ENCODE peak calls at places on chromosomes 12 and 14, in four cellular contexts. H is NT2/D1, N is HCT116, A is K562. X is an unnamed sample.
A peak's percentile ranks its signal among the peaks of the same experiment; 100 is the strongest.

GRCh38 chr14:30283822-30284446 is 275.0 kb upstream of the G2E3 start:
- DNase-seq in H (peak; percentile 35), N (peak; percentile 19), A (peak; percentile 44), X (no peak)

GRCh38 chr14:101075801-101076413 is 172.4 kb upstream of the RTL1 start:
- DNase-seq in H (no peak), N (no peak), A (no peak), X (no peak)

GRCh38 chr14:70448633-70449032 is 3.3 kb upstream of the ADAM21 start:
- DNase-seq in H (no peak), N (no peak), A (no peak), X (no peak)

GRCh38 chr12:85036241-85036707 is at the start of the genes LRRIQ1 and TSPAN19:
- DNase-seq in H (peak; percentile 97), N (peak; percentile 70), A (no peak), X (peak; percentile 27)

GRCh38 chr14:89618309-89618708 is 201.3 kb upstream of the FOXN3 start:
- DNase-seq in H (no peak), N (no peak), A (no peak), X (no peak)

GRCh38 chr14:101328412-101329149 is 232.7 kb upstream of the DIO3 start:
- DNase-seq in H (no peak), N (no peak), A (no peak), X (no peak)

GRCh38 chr12:42372154-42372791 is 46.3 kb downstream of the PPHLN1 start:
- DNase-seq in H (peak; percentile 51), N (peak; percentile 42), A (peak; percentile 76), X (peak; percentile 49)

GRCh38 chr12:115257791-115258190 is 573.8 kb upstream of the TBX3 start:
- DNase-seq in H (no peak), N (no peak), A (no peak), X (no peak)

GRCh38 chr14:29442720-29443119 is 484.9 kb downstream of the PRKD1 start:
- DNase-seq in H (no peak), N (no peak), A (no peak), X (no peak)

GRCh38 chr12:71639341-71639760 is 24.3 kb downstream of the ZFC3H1 start:
- DNase-seq in H (no peak), N (no peak), A (peak; percentile 43), X (no peak)

GRCh38 chr12:1801285-1801975 is 18.9 kb upstream of the LRTM2 start:
- DNase-seq in H (no peak), N (no peak), A (no peak), X (no peak)

GRCh38 chr12:4027412-4027811 is 154.2 kb upstream of the PARP11 start:
- DNase-seq in H (no peak), N (no peak), A (no peak), X (no peak)

GRCh38 chr12:10027311-10028099 is 3.0 kb upstream of the CLEC9A start:
- DNase-seq in H (no peak), N (no peak), A (no peak), X (no peak)

GRCh38 chr12:15527201-15527782 is 205.0 kb downstream of the PTPRO start:
- DNase-seq in H (peak; percentile 42), N (peak; percentile 29), A (no peak), X (no peak)

GRCh38 chr12:102480401-102480800 is at the start of gene IGF1:
- DNase-seq in H (no peak), N (no peak), A (peak; percentile 73), X (no peak)

GRCh38 chr12:43292699-43293098 is 259.3 kb downstream of the ADAMTS20 start:
- DNase-seq in H (no peak), N (no peak), A (no peak), X (no peak)

GRCh38 chr14:31300883-31301282 is 93.3 kb upstream of the HECTD1 start:
- DNase-seq in H (no peak), N (no peak), A (no peak), X (no peak)

GRCh38 chr12:2354151-2354991 is 301.6 kb downstream of the CACNA1C start:
- DNase-seq in H (no peak), N (no peak), A (no peak), X (no peak)

GRCh38 chr12:10247659-10248058 is 35.0 kb downstream of the GABARAPL1 start:
- DNase-seq in H (no peak), N (no peak), A (no peak), X (no peak)

GRCh38 chr14:75842624-75843023 is 139.2 kb downstream of the TGFB3 start:
- DNase-seq in H (no peak), N (no peak), A (peak; percentile 30), X (no peak)

GRCh38 chr14:52873694-52874093 is 77.2 kb downstream of the FERMT2 start:
- DNase-seq in H (no peak), N (no peak), A (no peak), X (no peak)

GRCh38 chr12:75635606-75636444 is 124.4 kb upstream of the KRR1 start:
- DNase-seq in H (no peak), N (peak; percentile 99), A (peak; percentile 41), X (no peak)

GRCh38 chr14:61476737-61477410 is 155.5 kb downstream of the PRKCH start:
- DNase-seq in H (no peak), N (no peak), A (peak; percentile 18), X (no peak)

GRCh38 chr14:21107360-21107781 is 6.5 kb downstream of the TMEM253 start:
- DNase-seq in H (no peak), N (peak; percentile 51), A (peak; percentile 87), X (no peak)

GRCh38 chr14:53183071-53183470 is 29.9 kb upstream of the DDHD1 start:
- DNase-seq in H (no peak), N (no peak), A (no peak), X (no peak)

GRCh38 chr14:106417224-106418049 is 891.1 kb downstream of the TMEM121 start:
- DNase-seq in H (peak; percentile 16), N (peak; percentile 3), A (peak; percentile 74), X (peak; percentile 72)

GRCh38 chr12:111792155-111792876 is 25.6 kb downstream of the ALDH2 start:
- DNase-seq in H (no peak), N (no peak), A (peak; percentile 67), X (no peak)

GRCh38 chr12:27931390-27931789 is 41.1 kb downstream of the PTHLH start:
- DNase-seq in H (no peak), N (no peak), A (no peak), X (no peak)

GRCh38 chr12:77366616-77367015 is 301.2 kb upstream of the E2F7 start:
- DNase-seq in H (no peak), N (no peak), A (no peak), X (no peak)

GRCh38 chr12:28787151-28787550 is 361.9 kb upstream of the FAR2 start:
- DNase-seq in H (peak; percentile 27), N (no peak), A (no peak), X (no peak)

GRCh38 chr14:102694530-102695171 is 82.6 kb upstream of the TRAF3 start:
- DNase-seq in H (peak; percentile 55), N (peak; percentile 48), A (peak; percentile 73), X (peak; percentile 43)

GRCh38 chr12:89862511-89863331 is 154.1 kb upstream of the ATP2B1 start:
- DNase-seq in H (no peak), N (no peak), A (peak; percentile 16), X (peak; percentile 79)
- TF ChIP-seq ZNF274 in H (no peak), N (no peak), A (no peak), X (no peak)

GRCh38 chr14:59254911-59255545 is 66.6 kb downstream of the DAAM1 start:
- DNase-seq in H (no peak), N (no peak), A (no peak), X (no peak)

GRCh38 chr14:59253527-59253926 is 65.1 kb downstream of the DAAM1 start:
- DNase-seq in H (no peak), N (no peak), A (no peak), X (no peak)

GRCh38 chr14:59251811-59252771 is 63.6 kb downstream of the DAAM1 start:
- DNase-seq in H (no peak), N (no peak), A (no peak), X (no peak)

GRCh38 chr14:59252772-59253500 is 64.5 kb downstream of the DAAM1 start:
- DNase-seq in H (no peak), N (no peak), A (no peak), X (no peak)

DNA sequence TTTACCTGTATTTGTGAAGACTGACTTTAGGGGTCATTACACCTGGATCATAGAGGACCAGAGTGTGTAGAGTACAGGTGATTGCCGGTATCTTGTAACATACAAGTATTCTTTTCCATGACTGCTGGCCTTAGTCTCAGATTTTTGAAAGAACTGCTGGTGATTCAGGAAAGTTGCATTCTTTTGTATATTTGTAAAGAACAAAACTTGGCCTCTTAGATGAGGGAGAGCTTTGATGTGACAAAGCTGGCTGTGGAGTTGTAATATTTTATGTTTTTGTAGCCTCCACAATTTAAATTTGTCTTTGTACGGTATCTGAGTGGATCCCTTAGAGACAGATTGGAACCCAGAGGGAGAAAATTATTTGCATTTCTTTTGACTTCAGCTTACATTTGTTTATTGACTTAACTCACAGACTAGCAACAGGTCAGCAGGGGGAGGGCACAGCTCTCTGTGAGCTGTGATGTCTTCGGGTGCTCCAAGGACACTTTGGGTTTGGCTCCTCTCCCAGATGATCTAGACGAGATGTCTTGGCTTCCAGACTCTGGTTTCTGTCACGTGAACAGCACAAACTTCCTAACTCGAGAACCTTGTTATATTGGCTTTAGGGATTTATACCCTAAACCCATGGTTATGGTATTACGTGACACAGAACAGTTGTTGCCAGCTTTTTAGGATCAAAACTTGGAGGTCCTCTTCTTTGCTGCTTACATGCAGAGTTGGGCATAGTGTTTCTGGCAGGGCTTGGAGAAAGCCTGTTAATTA is 65.9 kb downstream of the DAAM1 start:
- DNase-seq in H (no peak), N (no peak), A (peak; percentile 17), X (no peak)
- TF ChIP-seq ZNF274 in H (no peak), N (no peak), A (no peak), X (no peak)

DNA sequence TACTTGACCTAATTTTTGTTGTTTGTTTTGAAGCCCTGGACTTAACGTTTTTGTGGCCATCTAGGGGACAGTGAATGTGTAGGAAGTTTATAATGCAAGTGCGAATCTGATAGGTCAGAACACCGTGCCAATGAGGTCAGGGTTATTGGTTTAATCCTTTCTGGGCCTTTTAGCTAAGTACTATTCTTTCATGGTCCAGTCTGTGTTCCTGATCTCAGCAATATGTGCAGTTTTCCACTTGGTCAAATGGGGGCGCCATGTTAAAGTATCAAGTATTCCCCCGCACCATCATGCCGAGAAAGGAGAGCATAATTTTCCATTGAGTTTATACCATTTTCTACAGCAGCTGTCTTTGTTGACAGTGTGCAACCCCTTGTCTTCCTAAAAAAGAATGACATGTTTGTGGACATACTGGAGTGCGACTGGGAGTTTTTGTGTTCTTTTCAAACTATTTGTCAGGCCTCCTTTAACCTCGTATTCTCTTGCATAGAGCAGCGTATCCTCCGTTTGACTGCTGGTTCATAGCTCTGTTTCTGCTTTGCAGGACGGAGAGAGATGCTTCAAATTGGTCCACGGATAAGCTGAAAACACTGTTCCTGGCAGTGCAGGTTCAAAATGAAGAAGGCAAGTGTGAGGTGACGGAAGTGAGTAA is 1.3 kb downstream of the AHSA1 start:
- DNase-seq in H (peak; percentile 56), N (peak; percentile 65), A (peak; percentile 80), X (peak; percentile 24)
- TF ChIP-seq ZNF274 in H (no peak), N (no peak), A (no peak), X (no peak)

DNA sequence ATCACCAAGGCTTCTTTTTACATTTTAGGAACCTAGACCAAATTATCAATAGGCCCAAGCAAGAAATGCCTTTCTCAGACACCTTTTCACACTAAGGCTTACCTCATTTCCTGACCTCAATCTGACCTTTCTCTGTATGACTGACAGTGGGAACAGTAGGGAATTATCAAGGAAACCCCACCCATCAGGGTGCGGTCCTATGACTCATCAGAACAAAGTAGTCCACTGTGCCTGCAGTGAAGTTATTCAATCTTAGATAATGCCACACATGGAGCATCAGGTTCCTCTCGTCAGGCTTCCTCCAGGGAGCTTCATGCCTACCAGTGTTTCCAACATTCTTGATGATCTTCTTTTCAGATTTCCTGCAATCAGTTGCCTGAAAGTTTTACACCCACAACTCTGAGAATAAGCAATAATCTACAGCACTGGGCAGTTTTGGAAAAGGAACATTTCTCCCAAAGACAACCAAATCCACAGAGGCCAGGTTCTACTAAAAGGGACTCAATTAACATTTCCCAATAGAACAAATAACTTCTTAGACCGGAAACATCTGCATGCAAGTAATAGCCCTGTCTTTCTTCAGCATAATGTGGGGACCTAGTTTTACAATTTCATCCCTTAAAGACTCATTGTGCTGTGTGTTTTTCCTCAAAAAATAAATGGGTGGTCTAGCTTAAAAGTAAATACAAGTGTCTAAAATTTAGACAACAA is 35.9 kb upstream of the TMTC2 start:
- DNase-seq in H (peak; percentile 15), N (peak; percentile 99), A (peak; percentile 11), X (peak; percentile 38)
- TF ChIP-seq ZNF274 in H (no peak), N (no peak), A (no peak), X (no peak)